ENCODE peak calls at places on chromosomes 1 and 21, in five cellular contexts. Z is fibroblast of the aortic adventitia, H is myocyte, S is C1 segment of cervical spinal cord, Q is NCI-H510A. K is an unnamed sample.

GRCh38 chr1:43423672-43424550 is 29.8 kb downstream of the HYI start:
- DNase-seq in Z (no peak), H (no peak), S (no peak), Q (no peak), K (no peak)

GRCh38 chr1:204959836-204960235 is 83.2 kb upstream of the CNTN2 start:
- DNase-seq in Z (no peak), H (no peak), S (no peak), Q (no peak), K (no peak)

GRCh38 chr1:1624443-1625403 is 7.2 kb upstream of the MMP23B start:
- DNase-seq in Z (no peak), H (no peak), S (no peak), Q (no peak), K (no peak)

GRCh38 chr1:223221686-223222085 is 78.6 kb upstream of the TLR5 start:
- DNase-seq in Z (no peak), H (no peak), S (no peak), Q (no peak), K (no peak)

GRCh38 chr1:171948491-171948890 is 107.2 kb downstream of the DNM3 start:
- DNase-seq in Z (no peak), H (peak), S (no peak), Q (no peak), K (no peak)

GRCh38 chr1:226645279-226645976 is 93.7 kb downstream of the ITPKB start:
- DNase-seq in Z (no peak), H (no peak), S (no peak), Q (no peak), K (no peak)

GRCh38 chr1:17119076-17119743 is at the start of gene PADI2:
- DNase-seq in Z (peak), H (peak), S (peak), Q (peak), K (peak)

GRCh38 chr1:182337736-182338571 is 53.6 kb downstream of the GLUL start:
- DNase-seq in Z (no peak), H (no peak), S (no peak), Q (no peak), K (no peak)

GRCh38 chr1:206748348-206749034 is 22.1 kb upstream of the IL19 start:
- DNase-seq in Z (no peak), H (no peak), S (no peak), Q (no peak), K (no peak)

GRCh38 chr1:228038387-228039005 is 31.7 kb downstream of the WNT3A start:
- DNase-seq in Z (no peak), H (no peak), S (no peak), Q (no peak), K (no peak)

GRCh38 chr1:2016123-2016522 is 3.0 kb upstream of the GABRD start:
- DNase-seq in Z (no peak), H (no peak), S (no peak), Q (no peak), K (no peak)

GRCh38 chr1:30492451-30492850 is 230.9 kb downstream of the MATN1 start:
- DNase-seq in Z (no peak), H (no peak), S (no peak), Q (no peak), K (no peak)

GRCh38 chr1:158126425-158126824 is 54.3 kb upstream of the CD1D start:
- DNase-seq in Z (no peak), H (peak), S (no peak), Q (no peak), K (no peak)

GRCh38 chr1:32541064-32541566 is 1.9 kb downstream of the ZBTB8A start:
- DNase-seq in Z (no peak), H (no peak), S (no peak), Q (no peak), K (no peak)

GRCh38 chr1:54545916-54546635 is 2.0 kb upstream of the ACOT11 start:
- DNase-seq in Z (no peak), H (no peak), S (no peak), Q (no peak), K (no peak)

GRCh38 chr21:38821248-38821647 is 15.5 kb downstream of the ETS2 start:
- DNase-seq in Z (no peak), H (no peak), S (no peak), Q (no peak), K (no peak)

GRCh38 chr21:33268736-33269441 is 2.7 kb downstream of the IL10RB start:
- DNase-seq in Z (no peak), H (no peak), S (peak), Q (peak), K (no peak)

GRCh38 chr1:117244306-117244705 is 33.6 kb upstream of the VTCN1 start:
- DNase-seq in Z (no peak), H (no peak), S (no peak), Q (no peak), K (no peak)

GRCh38 chr21:41761211-41762181 is 5.4 kb downstream of the RIPK4 start:
- DNase-seq in Z (peak), H (peak), S (no peak), Q (no peak), K (no peak)

GRCh38 chr1:59560807-59561450 is 253.8 kb upstream of the HOOK1 start:
- DNase-seq in Z (no peak), H (no peak), S (no peak), Q (no peak), K (no peak)

GRCh38 chr21:39527664-39528381 is 76.1 kb downstream of the SH3BGR start:
- DNase-seq in Z (no peak), H (no peak), S (no peak), Q (no peak), K (no peak)

GRCh38 chr1:37042506-37042905 is 8.2 kb upstream of the GRIK3 start:
- DNase-seq in Z (no peak), H (no peak), S (no peak), Q (no peak), K (no peak)

GRCh38 chr1:64162804-64163203 is 40.6 kb upstream of the UBE2U start:
- DNase-seq in Z (no peak), H (no peak), S (no peak), Q (no peak), K (no peak)

GRCh38 chr1:206683313-206683712 is 1.4 kb upstream of the MAPKAPK2 start:
- DNase-seq in Z (no peak), H (no peak), S (no peak), Q (no peak), K (no peak)

GRCh38 chr21:43903451-43904091 is 38.5 kb downstream of the AGPAT3 start:
- DNase-seq in Z (no peak), H (peak), S (peak), Q (no peak), K (no peak)

GRCh38 chr1:157969693-157970485 is 23.6 kb upstream of the KIRREL1 start:
- DNase-seq in Z (peak), H (peak), S (no peak), Q (no peak), K (no peak)

GRCh38 chr1:5389101-5389885 is 602.9 kb downstream of the NPHP4 start:
- DNase-seq in Z (no peak), H (no peak), S (no peak), Q (no peak), K (no peak)

GRCh38 chr1:205811660-205812059 is 1.3 kb downstream of the SLC41A1 start:
- DNase-seq in Z (peak), H (peak), S (peak), Q (no peak), K (no peak)

GRCh38 chr1:42925132-42925769 is 33.4 kb downstream of the SLC2A1 start:
- DNase-seq in Z (no peak), H (no peak), S (no peak), Q (no peak), K (no peak)